ENCODE peak calls at places on chromosomes 2 and 18, in four cellular contexts. J is NB4, O is SK-N-SH, K is tibial nerve. L is an unnamed sample.

GRCh38 chr18:42155024-42155423 is 200.0 kb downstream of the PIK3C3 start:
- DNase-seq in J (no peak), O (peak), K (no peak), L (no peak)

GRCh38 chr2:238940806-238941205 is 92.9 kb downstream of the TWIST2 start:
- DNase-seq in J (no peak), O (no peak), K (peak), L (no peak)

GRCh38 chr18:75844102-75844604 is 416.6 kb upstream of the SMIM21 start:
- DNase-seq in J (peak), O (no peak), K (no peak), L (no peak)

GRCh38 chr2:119487434-119488244 is 36.6 kb downstream of the SCTR start:
- DNase-seq in J (no peak), O (no peak), K (no peak), L (no peak)

GRCh38 chr18:7096838-7097237 is 20.8 kb downstream of the LAMA1 start:
- DNase-seq in J (no peak), O (peak), K (no peak), L (peak)

GRCh38 chr18:8177330-8178016 is 431.8 kb upstream of the RAB12 start:
- DNase-seq in J (peak), O (no peak), K (no peak), L (peak)

GRCh38 chr2:14408695-14409094 is 223.8 kb upstream of the LRATD1 start:
- DNase-seq in J (no peak), O (no peak), K (no peak), L (no peak)

GRCh38 chr2:222797308-222797707 is 63.5 kb upstream of the ACSL3 start:
- DNase-seq in J (peak), O (peak), K (no peak), L (peak)

GRCh38 chr2:102764083-102764482 is 2.3 kb downstream of the TMEM182 start:
- DNase-seq in J (no peak), O (no peak), K (no peak), L (peak)

GRCh38 chr2:126643431-126643830 is 12.5 kb upstream of the GYPC start:
- DNase-seq in J (no peak), O (no peak), K (no peak), L (no peak)

GRCh38 chr2:40564174-40564573 is 112.3 kb upstream of the SLC8A1 start:
- DNase-seq in J (no peak), O (no peak), K (no peak), L (no peak)

GRCh38 chr18:59318460-59318859 is at the start of gene CPLX4:
- DNase-seq in J (no peak), O (no peak), K (no peak), L (no peak)

GRCh38 chr18:72826736-72827135 is 41.1 kb downstream of the NETO1 start:
- DNase-seq in J (no peak), O (peak), K (no peak), L (no peak)

GRCh38 chr2:562391-563364 is 114.5 kb downstream of the TMEM18 start:
- DNase-seq in J (no peak), O (no peak), K (no peak), L (no peak)

GRCh38 chr18:79845164-79845563 is 47.4 kb downstream of the KCNG2 start:
- DNase-seq in J (no peak), O (no peak), K (no peak), L (no peak)

GRCh38 chr18:54961868-54962267 is 2.6 kb upstream of the CCDC68 start:
- DNase-seq in J (no peak), O (no peak), K (no peak), L (no peak)

GRCh38 chr2:11582526-11583202 is 48.8 kb downstream of the GREB1 start:
- DNase-seq in J (peak), O (peak), K (peak), L (peak)

GRCh38 chr2:125711081-125711480 is 944.9 kb upstream of the GYPC start:
- DNase-seq in J (no peak), O (no peak), K (no peak), L (no peak)

GRCh38 chr2:144449028-144449406 is 70.9 kb downstream of the ZEB2 start:
- DNase-seq in J (no peak), O (no peak), K (no peak), L (no peak)

GRCh38 chr2:234590076-234590475 is 93.2 kb upstream of the ARL4C start:
- DNase-seq in J (no peak), O (no peak), K (no peak), L (no peak)

GRCh38 chr18:22409445-22409844 is 8.3 kb downstream of the CTAGE1 start:
- DNase-seq in J (peak), O (no peak), K (no peak), L (no peak)

GRCh38 chr2:40287201-40287600 is 164.7 kb downstream of the SLC8A1 start:
- DNase-seq in J (no peak), O (no peak), K (no peak), L (no peak)

GRCh38 chr2:235008584-235009044 is 56.8 kb downstream of the SH3BP4 start:
- DNase-seq in J (no peak), O (no peak), K (no peak), L (no peak)

GRCh38 chr2:227799202-227799601 is 14.4 kb upstream of the CCL20 start:
- DNase-seq in J (no peak), O (no peak), K (no peak), L (no peak)

GRCh38 chr2:164044637-164045036 is 308.8 kb upstream of the FIGN start:
- DNase-seq in J (no peak), O (no peak), K (no peak), L (no peak)

GRCh38 chr2:67503066-67503795 is 106.1 kb downstream of the ETAA1 start:
- DNase-seq in J (no peak), O (no peak), K (no peak), L (peak)

GRCh38 chr2:43538034-43538670 is 57.7 kb downstream of the THADA start:
- DNase-seq in J (no peak), O (no peak), K (no peak), L (peak)

GRCh38 chr2:224847961-224848850 is 132.0 kb upstream of the CCDC195 start:
- DNase-seq in J (no peak), O (peak), K (no peak), L (peak)

GRCh38 chr18:29076645-29077044 is 899.7 kb upstream of the CDH2 start:
- DNase-seq in J (no peak), O (no peak), K (no peak), L (no peak)
- TF ChIP-seq CTCF in J (no peak), O (no peak), K (no peak), L (no peak)

DNA sequence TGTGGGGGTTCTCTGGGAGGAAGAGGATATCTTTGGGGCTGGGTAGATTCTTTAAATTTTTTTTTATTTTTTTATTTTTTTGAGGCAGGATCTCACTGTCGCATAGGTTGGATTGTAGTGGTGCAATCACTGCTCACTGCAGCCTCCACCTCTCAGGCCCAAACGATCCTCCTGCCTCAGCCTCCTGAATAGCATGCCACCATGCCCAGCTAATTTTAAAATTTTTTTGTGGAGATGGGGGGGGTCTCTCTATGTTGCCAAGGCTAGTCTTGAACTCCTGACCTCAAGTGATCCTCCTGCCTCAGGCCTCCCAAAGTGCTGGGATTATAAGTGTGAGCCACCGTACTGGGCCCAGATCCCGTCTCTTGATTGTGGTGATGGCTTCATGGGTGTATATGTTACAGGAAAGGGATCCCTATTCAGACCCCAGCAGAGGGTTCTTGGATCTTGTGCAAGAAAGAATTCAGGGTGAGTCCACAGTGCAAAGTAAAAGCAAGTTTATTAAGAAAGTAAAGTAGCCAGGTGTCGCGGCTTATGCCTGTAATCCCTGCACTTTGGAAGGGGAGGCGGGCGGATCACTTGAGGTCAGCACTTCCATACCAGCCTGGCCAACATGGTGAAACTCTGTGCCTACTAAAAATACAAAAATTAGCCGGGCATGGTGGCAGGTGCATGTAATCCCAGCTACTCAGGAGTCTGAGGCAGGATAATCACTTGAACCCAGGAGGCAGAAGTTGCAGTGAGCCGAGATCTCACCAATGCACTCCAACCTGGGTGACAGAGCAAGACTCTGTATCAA is 2.0 kb upstream of the C2orf68 start:
- DNase-seq in J (no peak), O (no peak), K (no peak), L (no peak)
- H3K4me3 ChIP-seq in J (no peak), O (no peak), K (no peak), L (no peak)

GRCh38 chr2:203535078-203535783 is at the start of gene RAPH1:
- DNase-seq in J (peak), O (peak), K (peak), L (peak)

GRCh38 chr2:203532957-203533695 is 2.0 kb downstream of the RAPH1 start:
- DNase-seq in J (no peak), O (peak), K (no peak), L (peak)

GRCh38 chr2:203533696-203534471 is 1.2 kb downstream of the RAPH1 start:
- DNase-seq in J (peak), O (peak), K (no peak), L (peak)

GRCh38 chr2:203535784-203536590 is 886 bp upstream of the RAPH1 start:
- DNase-seq in J (no peak), O (no peak), K (no peak), L (peak)

DNA sequence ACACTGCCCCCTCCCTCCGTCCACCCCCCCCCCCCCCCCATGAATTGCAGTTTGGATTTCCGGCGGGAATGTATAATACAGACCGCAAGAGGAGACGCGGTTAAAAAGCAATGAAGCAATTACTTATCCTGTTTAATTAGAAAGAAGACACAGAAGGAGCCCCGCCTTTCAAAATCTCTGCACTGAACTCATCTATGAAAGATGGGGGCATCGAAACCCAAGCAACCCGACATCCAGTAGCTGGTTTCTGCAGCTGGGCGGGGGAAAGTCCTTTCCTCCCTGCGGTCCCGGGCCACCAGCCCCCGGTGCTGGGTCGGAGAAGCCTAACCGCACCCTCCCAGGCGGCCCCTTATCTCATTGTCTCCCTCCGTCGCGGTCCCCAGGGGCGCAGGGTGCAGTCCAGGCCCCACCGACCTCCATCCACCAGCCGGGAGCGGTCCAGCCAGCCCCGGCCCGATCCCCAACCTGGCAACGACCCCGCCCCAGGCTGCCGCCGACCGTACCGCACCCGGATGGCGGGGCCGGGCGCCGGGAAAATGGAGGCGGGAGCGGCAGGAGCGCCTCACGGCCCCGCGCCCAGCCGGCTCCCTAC is 519 bp downstream of the RAPH1 start:
- DNase-seq in J (peak), O (peak), K (no peak), L (peak)
- TF ChIP-seq CTCF in J (no peak), O (no peak), K (no peak), L (no peak)

GRCh38 chr2:174327958-174328308 is 6.8 kb upstream of the SP9 start:
- DNase-seq in J (no peak), O (no peak), K (no peak), L (no peak)
- H3K4me3 ChIP-seq in J (no peak), O (no peak), K (no peak), L (no peak)

DNA sequence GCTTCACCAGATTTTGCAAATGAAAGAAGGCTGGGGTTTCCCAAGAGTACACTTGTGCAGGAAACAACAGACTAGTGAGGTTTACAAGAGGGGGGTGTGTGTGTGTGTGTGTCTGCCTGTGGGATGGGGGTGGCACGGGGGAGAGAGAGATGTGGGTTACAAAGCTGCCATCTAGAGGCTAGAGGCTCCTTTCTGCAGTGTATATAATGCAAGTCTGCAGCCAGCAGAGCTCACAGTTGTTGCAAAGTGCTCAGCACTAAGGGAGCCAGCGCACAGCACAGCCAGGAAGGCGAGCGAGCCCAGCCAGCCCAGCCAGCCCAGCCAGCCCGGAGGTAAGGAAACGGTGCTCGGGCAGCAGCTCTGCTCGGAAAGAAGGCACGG is at the start of gene ACKR3:
- DNase-seq in J (peak), O (peak), K (peak), L (peak)
- TF ChIP-seq CTCF in J (no peak), O (peak), K (peak), L (peak)

DNA sequence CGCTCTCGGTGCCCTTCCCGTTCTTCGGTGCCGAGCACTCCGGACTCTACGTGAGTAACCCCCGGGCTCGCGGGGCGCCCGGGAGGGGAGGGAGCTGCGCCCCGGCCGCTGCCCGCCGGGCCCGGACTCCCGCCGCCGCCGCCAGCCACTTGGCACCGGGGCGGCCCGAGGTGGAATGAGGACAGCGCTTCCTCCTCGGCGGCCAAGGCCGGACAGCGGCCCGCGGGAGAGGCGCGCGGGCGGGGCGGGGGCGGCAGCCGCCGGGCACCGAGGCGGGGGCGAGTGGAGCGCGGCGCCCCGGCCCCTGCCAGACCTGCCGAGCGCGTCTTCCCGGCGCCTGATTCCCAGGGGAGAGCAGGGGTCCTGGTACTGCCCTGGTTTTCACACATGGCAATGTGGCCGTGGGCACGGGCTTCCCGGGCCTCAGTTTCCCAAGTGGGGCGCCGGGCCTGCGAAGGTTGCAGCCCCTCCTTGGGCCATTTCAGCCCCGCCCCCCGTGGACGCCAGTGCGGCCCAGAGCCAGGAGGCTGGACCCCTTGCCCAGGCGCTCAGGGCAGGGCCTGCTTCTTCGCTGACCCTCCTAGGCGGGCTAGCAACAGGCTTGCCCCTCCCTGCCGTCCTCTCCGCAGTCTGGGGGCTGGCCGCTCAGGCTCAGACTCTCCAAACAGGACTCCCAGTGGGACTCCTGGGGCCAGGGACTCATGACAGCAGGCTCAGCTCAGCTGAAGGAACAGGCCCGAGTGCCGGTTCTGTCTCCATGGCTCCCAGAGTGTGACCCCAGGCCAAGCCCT is 778 bp downstream of the SNED1 start:
- DNase-seq in J (no peak), O (peak), K (peak), L (no peak)
- H3K4me3 ChIP-seq in J (no peak), O (peak), K (peak), L (peak)

DNA sequence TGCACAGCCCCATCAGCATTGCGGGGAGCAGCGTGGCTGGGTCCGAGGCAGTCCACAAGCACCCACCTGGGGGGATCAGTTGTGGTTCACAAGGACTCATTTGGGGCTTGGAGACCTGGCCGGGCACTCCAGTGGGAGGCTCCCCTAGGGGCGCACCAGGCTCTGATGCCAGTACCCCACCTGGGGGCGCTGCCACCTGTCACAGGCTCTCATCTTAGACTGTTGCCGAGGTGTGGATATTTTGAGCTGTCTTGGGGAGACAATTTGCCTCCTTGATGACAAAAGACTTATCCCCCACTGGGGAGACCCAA is 3.0 kb downstream of the ADRA2B start:
- DNase-seq in J (peak), O (no peak), K (no peak), L (no peak)
- TF ChIP-seq CTCF in J (peak), O (no peak), K (no peak), L (no peak)

GRCh38 chr2:23642516-23642915 is 257.5 kb downstream of the KLHL29 start:
- DNase-seq in J (no peak), O (no peak), K (no peak), L (no peak)

GRCh38 chr2:23636412-23636811 is 251.4 kb downstream of the KLHL29 start:
- DNase-seq in J (peak), O (peak), K (no peak), L (peak)

GRCh38 chr2:23637011-23637778 is 252.2 kb downstream of the KLHL29 start:
- DNase-seq in J (no peak), O (peak), K (no peak), L (peak)

GRCh38 chr2:23639406-23639982 is 254.5 kb downstream of the KLHL29 start:
- DNase-seq in J (no peak), O (no peak), K (no peak), L (no peak)

GRCh38 chr2:23640711-23641110 is 255.7 kb downstream of the KLHL29 start:
- DNase-seq in J (no peak), O (no peak), K (no peak), L (no peak)
- H3K4me3 ChIP-seq in J (no peak), O (no peak), K (no peak), L (no peak)